ENCODE peak calls at places on chromosomes 16 and 17, in four cellular contexts. U is GM12891, D is K562, F is GM12878. P is an unnamed sample.
A peak's percentile ranks its signal among the peaks of the same experiment; 100 is the strongest.

GRCh38 chr16:81366316-81366932 is 51.7 kb downstream of the GAN start:
- DNase-seq in U (peak; percentile 14), D (peak; percentile 58), F (peak; percentile 23), P (no peak)

GRCh38 chr16:19396555-19397011 is 21.1 kb upstream of the TMC5 start:
- DNase-seq in U (no peak), D (no peak), F (no peak), P (no peak)

GRCh38 chr16:35142147-35142808 is 1682.9 kb downstream of the TP53TG3F start:
- DNase-seq in U (no peak), D (no peak), F (no peak), P (no peak)

GRCh38 chr17:68564415-68565111 is 36.6 kb downstream of the FAM20A start:
- DNase-seq in U (no peak), D (no peak), F (no peak), P (no peak)

GRCh38 chr17:8016632-8017424 is 14.4 kb downstream of the GUCY2D start:
- DNase-seq in U (no peak), D (peak; percentile 53), F (no peak), P (no peak)

GRCh38 chr17:1617620-1618174 is 10.9 kb downstream of the SLC43A2 start:
- DNase-seq in U (no peak), D (peak; percentile 56), F (no peak), P (no peak)

GRCh38 chr17:64097196-64097936 is 32.6 kb downstream of the ERN1 start:
- DNase-seq in U (no peak), D (no peak), F (no peak), P (no peak)

GRCh38 chr17:74192950-74193781 is 10.3 kb upstream of the RPL38 start:
- DNase-seq in U (no peak), D (no peak), F (no peak), P (no peak)

GRCh38 chr17:40978752-40979151 is 5.4 kb downstream of the KRT40 start:
- DNase-seq in U (no peak), D (no peak), F (no peak), P (no peak)

GRCh38 chr17:78831688-78832540 is 8.7 kb downstream of the USP36 start:
- DNase-seq in U (no peak), D (no peak), F (no peak), P (no peak)

GRCh38 chr17:4908301-4908700 is 5.4 kb upstream of the CHRNE start:
- DNase-seq in U (no peak), D (no peak), F (no peak), P (no peak)

GRCh38 chr17:7842950-7843535 is 9.0 kb downstream of the KDM6B start:
- DNase-seq in U (no peak), D (no peak), F (no peak), P (no peak)

GRCh38 chr16:14669776-14670175 is 24.3 kb downstream of the PLA2G10 start:
- DNase-seq in U (no peak), D (no peak), F (no peak), P (no peak)

GRCh38 chr17:41065829-41066624 is at the start of gene KRTAP2-4:
- DNase-seq in U (no peak), D (peak; percentile 9), F (no peak), P (no peak)

GRCh38 chr17:29237476-29238132 is 9.1 kb upstream of the CRYBA1 start:
- DNase-seq in U (no peak), D (no peak), F (no peak), P (no peak)

GRCh38 chr16:3256146-3256875 is at the start of gene MEFV:
- DNase-seq in U (no peak), D (no peak), F (no peak), P (no peak)

GRCh38 chr17:77404812-77405581 is 264.2 kb downstream of the SEC14L1 start:
- DNase-seq in U (peak; percentile 92), D (no peak), F (peak; percentile 60), P (peak; percentile 94)

GRCh38 chr17:28199115-28199514 is 119.9 kb upstream of the TMEM97 start:
- DNase-seq in U (no peak), D (no peak), F (no peak), P (no peak)
- TF ChIP-seq POLR2A in U (no peak), D (no peak), F (no peak), P (no peak)

GRCh38 chr17:82984751-82985435 is 94.5 kb upstream of the METRNL start:
- DNase-seq in U (peak; percentile 2), D (no peak), F (no peak), P (no peak)
- TF ChIP-seq TAF1 in U (no peak), D (no peak), F (no peak), P (no peak)

GRCh38 chr16:83912152-83912948 is 13.4 kb downstream of the MLYCD start:
- DNase-seq in U (no peak), D (no peak), F (no peak), P (no peak)
- TF ChIP-seq POLR2A in U (no peak), D (no peak), F (no peak), P (no peak)

GRCh38 chr17:19805006-19805405 is 56.9 kb upstream of the ALDH3A1 start:
- DNase-seq in U (no peak), D (no peak), F (no peak), P (no peak)

GRCh38 chr17:19796457-19796856 is 48.4 kb upstream of the ALDH3A1 start:
- DNase-seq in U (no peak), D (no peak), F (no peak), P (no peak)

GRCh38 chr17:19800571-19800970 is 52.5 kb upstream of the ALDH3A1 start:
- DNase-seq in U (no peak), D (no peak), F (no peak), P (no peak)

GRCh38 chr17:19799796-19800195 is 51.7 kb upstream of the ALDH3A1 start:
- DNase-seq in U (no peak), D (no peak), F (no peak), P (no peak)
- TF ChIP-seq TAF1 in U (no peak), D (no peak), F (no peak), P (no peak)

DNA sequence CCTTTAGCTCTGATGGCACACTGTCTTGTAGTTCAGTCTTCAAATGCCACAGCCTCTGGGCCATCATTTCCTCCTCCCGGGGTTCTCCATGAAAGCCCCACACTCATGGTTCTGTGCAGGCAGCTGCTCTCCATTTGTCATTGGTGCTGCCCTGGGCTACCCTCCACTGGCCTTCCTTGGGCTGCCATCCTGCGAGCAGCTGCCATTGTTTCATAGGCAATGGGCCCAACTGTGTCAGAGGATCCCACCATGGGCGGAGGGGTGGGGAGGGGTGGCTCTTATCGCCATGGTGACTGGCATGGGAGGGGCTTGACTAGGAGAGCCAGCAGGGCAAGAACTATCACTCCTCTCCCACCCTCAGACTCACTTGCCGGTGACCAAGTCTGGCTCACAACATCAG is 38.6 kb upstream of the BRD7 start:
- DNase-seq in U (no peak), D (no peak), F (no peak), P (no peak)
- TF ChIP-seq POLR2A in U (no peak), D (no peak), F (no peak), P (no peak)

DNA sequence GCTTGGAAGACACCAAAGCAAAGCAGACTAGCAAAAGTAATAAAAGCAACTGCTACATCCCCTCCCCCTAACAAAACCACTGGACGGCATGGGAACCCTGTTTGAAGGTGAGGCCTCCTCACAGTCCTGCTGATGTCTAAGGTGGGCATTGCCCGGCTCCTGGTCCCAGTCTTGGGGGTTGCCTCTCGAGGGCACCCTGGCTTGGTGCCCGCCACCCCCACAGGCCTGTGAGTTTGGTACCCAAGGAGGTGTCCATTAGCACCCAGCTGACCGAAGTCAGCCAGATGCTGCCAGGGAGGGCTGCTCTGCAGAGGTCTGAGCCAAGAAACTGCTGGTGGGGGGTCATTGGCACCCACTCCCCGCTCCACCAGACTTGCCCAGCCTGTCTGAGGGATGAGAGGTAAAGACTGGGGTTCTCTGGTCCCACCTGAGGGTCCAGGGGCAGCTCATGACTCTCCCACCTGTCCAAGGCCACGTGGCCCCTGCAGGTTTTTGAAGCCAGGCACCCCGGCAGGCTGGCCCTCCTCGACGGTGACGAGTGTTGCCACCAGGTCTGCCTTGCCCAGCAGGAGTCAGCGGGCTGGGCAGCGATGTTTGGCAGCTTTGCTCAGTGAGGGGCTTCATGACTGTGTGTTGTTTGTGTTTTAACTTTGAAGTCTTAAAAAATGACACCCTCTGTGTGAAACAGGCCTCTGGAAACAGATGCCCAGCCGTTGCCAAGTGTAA is 18.5 kb downstream of the LRRC75A start:
- DNase-seq in U (no peak), D (no peak), F (no peak), P (no peak)
- TF ChIP-seq TAF1 in U (no peak), D (no peak), F (no peak), P (no peak)

GRCh38 chr16:30895592-30896202 is 717 bp upstream of the CTF1 start:
- DNase-seq in U (no peak), D (peak; percentile 44), F (no peak), P (no peak)

GRCh38 chr16:30894540-30895368 is 877 bp upstream of the BCL7C start:
- DNase-seq in U (no peak), D (no peak), F (no peak), P (no peak)

GRCh38 chr16:30896890-30897730 is 696 bp downstream of the CTF1 start:
- DNase-seq in U (peak; percentile 59), D (peak; percentile 78), F (no peak), P (peak; percentile 69)

GRCh38 chr16:30893744-30894539 is at the start of gene BCL7C:
- DNase-seq in U (peak; percentile 85), D (peak; percentile 91), F (no peak), P (peak; percentile 82)

GRCh38 chr16:30896203-30896889 is at the start of gene CTF1:
- DNase-seq in U (no peak), D (peak; percentile 82), F (no peak), P (no peak)
- TF ChIP-seq POLR2A in U (no peak), D (no peak), F (no peak), P (no peak)

GRCh38 chr17:47733047-47733413 is at the start of gene TBX21:
- DNase-seq in U (peak; percentile 78), D (peak; percentile 88), F (no peak), P (peak; percentile 79)

GRCh38 chr17:47735139-47735464 is 2.1 kb downstream of the TBX21 start:
- DNase-seq in U (no peak), D (no peak), F (no peak), P (peak; percentile 5)

GRCh38 chr17:47735536-47736011 is 2.5 kb downstream of the TBX21 start:
- DNase-seq in U (peak; percentile 69), D (no peak), F (peak; percentile 59), P (peak; percentile 58)

GRCh38 chr17:47732399-47733046 is 513 bp upstream of the TBX21 start:
- DNase-seq in U (no peak), D (no peak), F (no peak), P (peak; percentile 4)

GRCh38 chr17:47733414-47734288 is 615 bp downstream of the TBX21 start:
- DNase-seq in U (peak; percentile 21), D (no peak), F (no peak), P (peak; percentile 27)
- TF ChIP-seq TAF1 in U (no peak), D (no peak), F (no peak), P (no peak)

DNA sequence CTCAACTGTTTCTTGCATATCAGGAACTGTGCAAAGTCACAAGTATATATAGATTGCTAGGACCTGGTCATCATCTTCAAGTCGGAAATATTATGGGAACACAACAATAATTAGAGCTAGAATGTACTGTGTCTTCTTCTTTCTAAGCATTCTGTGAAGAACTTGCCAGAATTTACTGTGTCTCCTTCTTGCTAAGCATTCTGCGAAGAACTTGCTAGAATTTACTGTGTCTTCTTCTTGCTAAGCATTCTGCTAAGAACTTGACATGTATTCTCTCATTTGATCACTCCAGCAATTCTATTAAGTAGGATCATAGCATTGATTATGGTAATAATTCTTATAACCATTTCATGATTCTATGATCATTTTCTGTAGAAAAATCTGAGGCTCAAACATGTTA is 231.7 kb downstream of the FOXL1 start:
- DNase-seq in U (no peak), D (no peak), F (no peak), P (no peak)
- TF ChIP-seq POLR2A in U (no peak), D (no peak), F (no peak), P (no peak)